ENCODE peak calls at places on chromosomes 1 and 21, in four cellular contexts. One of them, this sample, is unnamed.

GRCh38 chr1:92486251-92487077 is at the start of gene GFI1:
- DNase-seq in activated CD8-positive, alpha-beta T cell treated with anti-CD3 and anti-CD28 coated beads for 36 hours: peak
- DNase-seq in type B pancreatic cell: no peak
- DNase-seq in IMR-90: no peak
- DNase-seq in this sample: peak

GRCh38 chr1:192993426-192994085 is 65.6 kb downstream of the UCHL5 start:
- DNase-seq in IMR-90: peak
- DNase-seq in type B pancreatic cell: no peak
- DNase-seq in activated CD8-positive, alpha-beta T cell treated with anti-CD3 and anti-CD28 coated beads for 36 hours: no peak
- DNase-seq in this sample: no peak

GRCh38 chr1:199808110-199808870 is 219.2 kb upstream of the NR5A2 start:
- DNase-seq in activated CD8-positive, alpha-beta T cell treated with anti-CD3 and anti-CD28 coated beads for 36 hours: no peak
- DNase-seq in type B pancreatic cell: no peak
- DNase-seq in IMR-90: peak
- DNase-seq in this sample: no peak

GRCh38 chr1:190179817-190180216 is 297.8 kb downstream of the BRINP3 start:
- DNase-seq in activated CD8-positive, alpha-beta T cell treated with anti-CD3 and anti-CD28 coated beads for 36 hours: no peak
- DNase-seq in IMR-90: peak
- DNase-seq in type B pancreatic cell: no peak
- DNase-seq in this sample: no peak

GRCh38 chr1:65255088-65256050 is 54.0 kb upstream of the DNAJC6 start:
- DNase-seq in IMR-90: no peak
- DNase-seq in activated CD8-positive, alpha-beta T cell treated with anti-CD3 and anti-CD28 coated beads for 36 hours: no peak
- DNase-seq in type B pancreatic cell: no peak
- DNase-seq in this sample: no peak

GRCh38 chr1:246364415-246364941 is 142.6 kb downstream of the SMYD3 start:
- DNase-seq in IMR-90: no peak
- DNase-seq in type B pancreatic cell: no peak
- DNase-seq in activated CD8-positive, alpha-beta T cell treated with anti-CD3 and anti-CD28 coated beads for 36 hours: no peak
- DNase-seq in this sample: peak

GRCh38 chr1:90768826-90769225 is 51.7 kb upstream of the BARHL2 start:
- DNase-seq in type B pancreatic cell: no peak
- DNase-seq in IMR-90: peak
- DNase-seq in activated CD8-positive, alpha-beta T cell treated with anti-CD3 and anti-CD28 coated beads for 36 hours: no peak
- DNase-seq in this sample: no peak

GRCh38 chr21:23152130-23152529 is 2153.9 kb downstream of the NCAM2 start:
- DNase-seq in IMR-90: no peak
- DNase-seq in type B pancreatic cell: no peak
- DNase-seq in activated CD8-positive, alpha-beta T cell treated with anti-CD3 and anti-CD28 coated beads for 36 hours: no peak
- DNase-seq in this sample: no peak

GRCh38 chr1:23110391-23110790 is 58.3 kb downstream of the LUZP1 start:
- DNase-seq in activated CD8-positive, alpha-beta T cell treated with anti-CD3 and anti-CD28 coated beads for 36 hours: no peak
- DNase-seq in type B pancreatic cell: no peak
- DNase-seq in IMR-90: no peak
- DNase-seq in this sample: no peak

GRCh38 chr21:26850116-26850643 is 5.0 kb upstream of the ADAMTS1 start:
- DNase-seq in IMR-90: peak
- DNase-seq in activated CD8-positive, alpha-beta T cell treated with anti-CD3 and anti-CD28 coated beads for 36 hours: no peak
- DNase-seq in type B pancreatic cell: no peak
- DNase-seq in this sample: no peak

GRCh38 chr21:37370152-37371040 is 3.8 kb downstream of the DYRK1A start:
- DNase-seq in activated CD8-positive, alpha-beta T cell treated with anti-CD3 and anti-CD28 coated beads for 36 hours: no peak
- DNase-seq in IMR-90: peak
- DNase-seq in type B pancreatic cell: no peak
- DNase-seq in this sample: peak

GRCh38 chr1:192104852-192105251 is 53.4 kb upstream of the RGS18 start:
- DNase-seq in type B pancreatic cell: no peak
- DNase-seq in activated CD8-positive, alpha-beta T cell treated with anti-CD3 and anti-CD28 coated beads for 36 hours: no peak
- DNase-seq in IMR-90: peak
- DNase-seq in this sample: no peak

GRCh38 chr1:220336391-220337065 is 64.3 kb upstream of the RAB3GAP2 start:
- DNase-seq in type B pancreatic cell: no peak
- DNase-seq in activated CD8-positive, alpha-beta T cell treated with anti-CD3 and anti-CD28 coated beads for 36 hours: no peak
- DNase-seq in IMR-90: no peak
- DNase-seq in this sample: no peak

GRCh38 chr1:222643603-222643936 is 25.7 kb downstream of the MIA3 start:
- DNase-seq in type B pancreatic cell: no peak
- DNase-seq in IMR-90: no peak
- DNase-seq in activated CD8-positive, alpha-beta T cell treated with anti-CD3 and anti-CD28 coated beads for 36 hours: no peak
- DNase-seq in this sample: no peak

GRCh38 chr1:104991702-104992101 is 1242.0 kb downstream of the AMY1C start:
- DNase-seq in activated CD8-positive, alpha-beta T cell treated with anti-CD3 and anti-CD28 coated beads for 36 hours: no peak
- DNase-seq in IMR-90: no peak
- DNase-seq in type B pancreatic cell: no peak
- DNase-seq in this sample: no peak

GRCh38 chr1:15803380-15803779 is 4.1 kb downstream of the UQCRHL start:
- DNase-seq in type B pancreatic cell: no peak
- DNase-seq in activated CD8-positive, alpha-beta T cell treated with anti-CD3 and anti-CD28 coated beads for 36 hours: peak
- DNase-seq in IMR-90: peak
- DNase-seq in this sample: no peak
- TF ChIP-seq CTCF in type B pancreatic cell: peak
- TF ChIP-seq CTCF in activated CD8-positive, alpha-beta T cell treated with anti-CD3 and anti-CD28 coated beads for 36 hours: peak
- TF ChIP-seq CTCF in IMR-90: peak
- TF ChIP-seq CTCF in this sample: peak

DNA sequence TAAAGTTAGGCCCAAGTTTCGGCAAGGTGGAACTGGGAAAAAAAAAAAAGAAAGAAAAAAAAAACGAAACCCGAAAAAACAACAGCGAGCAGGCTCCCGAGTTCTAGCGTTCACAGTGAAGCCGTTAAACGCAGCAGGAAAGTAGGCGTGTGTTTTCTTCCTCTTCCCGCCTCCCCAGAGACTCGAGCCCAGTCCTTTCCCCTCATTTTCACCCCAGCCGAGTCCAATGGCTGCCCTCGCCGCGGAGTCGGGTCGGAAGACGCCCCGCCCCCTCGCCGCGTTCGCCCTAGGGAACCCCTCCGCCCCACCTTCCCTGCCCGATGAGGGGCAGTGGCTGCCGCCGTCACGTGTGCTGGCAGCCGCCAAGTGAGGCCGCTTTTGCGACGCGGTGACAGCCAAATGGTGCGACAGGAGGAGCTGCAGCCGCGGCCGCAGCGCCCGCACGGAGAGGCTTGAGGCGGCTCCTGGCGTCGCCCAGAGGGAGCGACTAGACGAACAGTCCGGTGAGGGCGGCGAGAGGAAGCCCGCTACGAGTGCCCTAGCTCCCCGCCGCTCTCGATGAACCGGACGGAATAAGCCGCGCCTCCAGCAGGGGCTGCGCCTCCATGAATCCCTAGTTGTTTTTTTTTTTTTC is at the start of gene PKN2:
- DNase-seq in type B pancreatic cell: peak
- DNase-seq in activated CD8-positive, alpha-beta T cell treated with anti-CD3 and anti-CD28 coated beads for 36 hours: peak
- DNase-seq in IMR-90: peak
- DNase-seq in this sample: peak
- TF ChIP-seq CTCF in type B pancreatic cell: peak
- TF ChIP-seq CTCF in activated CD8-positive, alpha-beta T cell treated with anti-CD3 and anti-CD28 coated beads for 36 hours: no peak
- TF ChIP-seq CTCF in IMR-90: peak
- TF ChIP-seq CTCF in this sample: no peak

GRCh38 chr1:154973344-154974085 is 966 bp upstream of the CKS1B start:
- DNase-seq in activated CD8-positive, alpha-beta T cell treated with anti-CD3 and anti-CD28 coated beads for 36 hours: peak
- DNase-seq in type B pancreatic cell: peak
- DNase-seq in IMR-90: peak
- DNase-seq in this sample: peak
- TF ChIP-seq CTCF in activated CD8-positive, alpha-beta T cell treated with anti-CD3 and anti-CD28 coated beads for 36 hours: no peak
- TF ChIP-seq CTCF in type B pancreatic cell: peak
- TF ChIP-seq CTCF in IMR-90: no peak
- TF ChIP-seq CTCF in this sample: no peak

GRCh38 chr1:93716974-93717373 is 35.3 kb upstream of the BCAR3 start:
- DNase-seq in type B pancreatic cell: no peak
- DNase-seq in IMR-90: peak
- DNase-seq in activated CD8-positive, alpha-beta T cell treated with anti-CD3 and anti-CD28 coated beads for 36 hours: peak
- DNase-seq in this sample: no peak
- TF ChIP-seq CTCF in type B pancreatic cell: no peak
- TF ChIP-seq CTCF in IMR-90: no peak
- TF ChIP-seq CTCF in activated CD8-positive, alpha-beta T cell treated with anti-CD3 and anti-CD28 coated beads for 36 hours: no peak
- TF ChIP-seq CTCF in this sample: no peak

GRCh38 chr1:153194331-153195050 is 8.7 kb upstream of the LELP1 start:
- DNase-seq in type B pancreatic cell: no peak
- DNase-seq in IMR-90: no peak
- DNase-seq in activated CD8-positive, alpha-beta T cell treated with anti-CD3 and anti-CD28 coated beads for 36 hours: no peak
- DNase-seq in this sample: no peak

GRCh38 chr1:153195216-153195615 is 8.0 kb upstream of the LELP1 start:
- DNase-seq in type B pancreatic cell: no peak
- DNase-seq in IMR-90: no peak
- DNase-seq in activated CD8-positive, alpha-beta T cell treated with anti-CD3 and anti-CD28 coated beads for 36 hours: no peak
- DNase-seq in this sample: no peak

GRCh38 chr1:153190373-153190772 is 12.9 kb upstream of the LELP1 start:
- DNase-seq in IMR-90: no peak
- DNase-seq in activated CD8-positive, alpha-beta T cell treated with anti-CD3 and anti-CD28 coated beads for 36 hours: no peak
- DNase-seq in type B pancreatic cell: no peak
- DNase-seq in this sample: no peak

DNA sequence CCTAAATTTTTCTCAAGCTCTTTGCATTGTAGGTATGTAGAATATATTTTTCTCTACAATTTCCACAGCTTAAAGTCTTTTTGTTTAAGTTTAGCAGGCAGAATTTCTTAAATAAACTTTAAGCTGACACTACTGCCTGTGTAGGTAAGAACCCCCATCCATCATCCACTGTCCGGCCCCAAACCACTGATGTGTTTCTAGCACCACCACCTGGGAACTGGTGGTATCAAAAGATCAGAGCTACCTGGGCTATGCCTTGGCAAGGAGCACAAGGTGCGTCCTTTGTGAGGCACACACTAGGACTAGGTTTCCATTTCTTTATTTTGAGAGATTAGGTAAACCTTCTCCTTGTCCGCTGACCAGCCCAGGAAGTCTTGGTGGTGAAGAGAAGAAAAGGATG is 10.5 kb upstream of the LELP1 start:
- DNase-seq in IMR-90: no peak
- DNase-seq in type B pancreatic cell: no peak
- DNase-seq in activated CD8-positive, alpha-beta T cell treated with anti-CD3 and anti-CD28 coated beads for 36 hours: peak
- DNase-seq in this sample: no peak
- TF ChIP-seq CTCF in IMR-90: no peak
- TF ChIP-seq CTCF in type B pancreatic cell: peak
- TF ChIP-seq CTCF in activated CD8-positive, alpha-beta T cell treated with anti-CD3 and anti-CD28 coated beads for 36 hours: no peak
- TF ChIP-seq CTCF in this sample: peak

GRCh38 chr1:202698276-202698675 is 12.0 kb downstream of the SYT2 start:
- DNase-seq in IMR-90: no peak
- DNase-seq in activated CD8-positive, alpha-beta T cell treated with anti-CD3 and anti-CD28 coated beads for 36 hours: no peak
- DNase-seq in type B pancreatic cell: no peak
- DNase-seq in this sample: no peak

GRCh38 chr1:202694354-202694753 is 15.9 kb downstream of the SYT2 start:
- DNase-seq in type B pancreatic cell: no peak
- DNase-seq in IMR-90: no peak
- DNase-seq in activated CD8-positive, alpha-beta T cell treated with anti-CD3 and anti-CD28 coated beads for 36 hours: no peak
- DNase-seq in this sample: no peak

GRCh38 chr1:202692959-202693555 is 17.2 kb downstream of the SYT2 start:
- DNase-seq in IMR-90: peak
- DNase-seq in type B pancreatic cell: peak
- DNase-seq in activated CD8-positive, alpha-beta T cell treated with anti-CD3 and anti-CD28 coated beads for 36 hours: peak
- DNase-seq in this sample: peak

GRCh38 chr1:202700061-202700460 is 10.2 kb downstream of the SYT2 start:
- DNase-seq in activated CD8-positive, alpha-beta T cell treated with anti-CD3 and anti-CD28 coated beads for 36 hours: no peak
- DNase-seq in type B pancreatic cell: no peak
- DNase-seq in IMR-90: no peak
- DNase-seq in this sample: no peak

GRCh38 chr1:202697038-202697437 is 13.2 kb downstream of the SYT2 start:
- DNase-seq in type B pancreatic cell: no peak
- DNase-seq in IMR-90: no peak
- DNase-seq in activated CD8-positive, alpha-beta T cell treated with anti-CD3 and anti-CD28 coated beads for 36 hours: no peak
- DNase-seq in this sample: no peak
- TF ChIP-seq CTCF in type B pancreatic cell: no peak
- TF ChIP-seq CTCF in IMR-90: no peak
- TF ChIP-seq CTCF in activated CD8-positive, alpha-beta T cell treated with anti-CD3 and anti-CD28 coated beads for 36 hours: no peak
- TF ChIP-seq CTCF in this sample: no peak

This sample was measured in GM10248.